ENCODE peak calls at places on chromosome 2, in seven cellular contexts. One of them, this sample, is unnamed.

GRCh38 chr2:1603521-1603920 is 140.8 kb downstream of the PXDN start:
- DNase-seq in Peyer's patch: no peak
- DNase-seq in tibial nerve: no peak
- DNase-seq in HFFc6: no peak
- DNase-seq in astrocyte of the spinal cord: no peak
- DNase-seq in MM.1S: no peak
- DNase-seq in heart left ventricle: no peak
- DNase-seq in this sample: no peak

GRCh38 chr2:130749641-130750040 is 5.7 kb upstream of the AMER3 start:
- DNase-seq in Peyer's patch: no peak
- DNase-seq in tibial nerve: no peak
- DNase-seq in HFFc6: no peak
- DNase-seq in astrocyte of the spinal cord: no peak
- DNase-seq in MM.1S: no peak
- DNase-seq in heart left ventricle: no peak
- DNase-seq in this sample: no peak

GRCh38 chr2:237774811-237775553 is 23.6 kb upstream of the RBM44 start:
- DNase-seq in Peyer's patch: peak
- DNase-seq in tibial nerve: peak
- DNase-seq in HFFc6: peak
- DNase-seq in astrocyte of the spinal cord: peak
- DNase-seq in MM.1S: peak
- DNase-seq in heart left ventricle: no peak
- DNase-seq in this sample: peak

GRCh38 chr2:100029460-100029859 is 112.9 kb downstream of the AFF3 start:
- DNase-seq in Peyer's patch: no peak
- DNase-seq in tibial nerve: no peak
- DNase-seq in HFFc6: no peak
- DNase-seq in astrocyte of the spinal cord: no peak
- DNase-seq in MM.1S: no peak
- DNase-seq in heart left ventricle: no peak
- DNase-seq in this sample: no peak

GRCh38 chr2:105597831-105598293 is 146.8 kb upstream of the NCK2 start:
- DNase-seq in Peyer's patch: no peak
- DNase-seq in tibial nerve: no peak
- DNase-seq in HFFc6: no peak
- DNase-seq in astrocyte of the spinal cord: no peak
- DNase-seq in MM.1S: no peak
- DNase-seq in heart left ventricle: no peak
- DNase-seq in this sample: no peak

GRCh38 chr2:239167766-239168444 is 232.9 kb downstream of the HDAC4 start:
- DNase-seq in Peyer's patch: no peak
- DNase-seq in tibial nerve: no peak
- DNase-seq in HFFc6: no peak
- DNase-seq in astrocyte of the spinal cord: no peak
- DNase-seq in MM.1S: no peak
- DNase-seq in heart left ventricle: no peak
- DNase-seq in this sample: no peak

GRCh38 chr2:191012845-191013616 is 940 bp downstream of the STAT1 start:
- DNase-seq in Peyer's patch: no peak
- DNase-seq in tibial nerve: no peak
- DNase-seq in HFFc6: no peak
- DNase-seq in astrocyte of the spinal cord: peak
- DNase-seq in MM.1S: no peak
- DNase-seq in heart left ventricle: no peak
- DNase-seq in this sample: no peak

GRCh38 chr2:200618590-200619021 is 32.8 kb downstream of the AOX1 start:
- DNase-seq in Peyer's patch: no peak
- DNase-seq in tibial nerve: no peak
- DNase-seq in HFFc6: no peak
- DNase-seq in astrocyte of the spinal cord: peak
- DNase-seq in MM.1S: no peak
- DNase-seq in heart left ventricle: no peak
- DNase-seq in this sample: no peak

GRCh38 chr2:129369437-129369836 is 610.0 kb upstream of the RAB6C start:
- DNase-seq in Peyer's patch: no peak
- DNase-seq in tibial nerve: no peak
- DNase-seq in HFFc6: no peak
- DNase-seq in astrocyte of the spinal cord: no peak
- DNase-seq in MM.1S: no peak
- DNase-seq in heart left ventricle: no peak
- DNase-seq in this sample: peak

GRCh38 chr2:131047275-131047652 is 46.0 kb downstream of the FAM168B start:
- DNase-seq in Peyer's patch: no peak
- DNase-seq in tibial nerve: no peak
- DNase-seq in HFFc6: no peak
- DNase-seq in astrocyte of the spinal cord: no peak
- DNase-seq in MM.1S: no peak
- DNase-seq in heart left ventricle: no peak
- DNase-seq in this sample: no peak

GRCh38 chr2:187117483-187117882 is 268.5 kb upstream of the ZSWIM2 start:
- DNase-seq in Peyer's patch: no peak
- DNase-seq in tibial nerve: no peak
- DNase-seq in HFFc6: no peak
- DNase-seq in astrocyte of the spinal cord: no peak
- DNase-seq in MM.1S: no peak
- DNase-seq in heart left ventricle: no peak
- DNase-seq in this sample: no peak

GRCh38 chr2:148764820-148765219 is 110.2 kb upstream of the KIF5C start:
- DNase-seq in Peyer's patch: no peak
- DNase-seq in tibial nerve: no peak
- DNase-seq in HFFc6: no peak
- DNase-seq in astrocyte of the spinal cord: no peak
- DNase-seq in MM.1S: no peak
- DNase-seq in heart left ventricle: no peak
- DNase-seq in this sample: no peak

DNA sequence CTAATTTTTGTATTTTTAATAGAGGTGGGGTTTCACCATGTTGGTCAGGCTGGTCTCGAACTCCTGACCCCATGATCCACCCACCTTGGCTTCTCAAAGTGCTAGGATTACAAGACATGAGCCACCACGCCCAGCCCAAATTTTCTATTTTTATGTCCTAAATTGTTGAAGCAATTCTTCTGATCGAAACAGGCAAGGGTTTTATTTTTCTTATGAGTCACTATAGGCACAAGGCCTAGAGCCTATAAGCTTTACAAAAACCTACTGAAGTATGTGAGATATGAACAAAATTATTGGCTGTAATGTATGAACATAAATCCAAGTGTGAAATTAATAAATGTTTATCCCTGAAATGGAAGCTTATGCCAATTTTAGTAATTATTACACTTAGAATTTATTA is 464.2 kb upstream of the NRP2 start:
- DNase-seq in Peyer's patch: no peak
- DNase-seq in tibial nerve: no peak
- DNase-seq in HFFc6: peak
- DNase-seq in astrocyte of the spinal cord: peak
- DNase-seq in MM.1S: no peak
- DNase-seq in heart left ventricle: no peak
- DNase-seq in this sample: no peak
- TF ChIP-seq CTCF in Peyer's patch: no peak
- TF ChIP-seq CTCF in tibial nerve: no peak
- TF ChIP-seq CTCF in HFFc6: no peak
- TF ChIP-seq CTCF in astrocyte of the spinal cord: no peak
- TF ChIP-seq CTCF in MM.1S: no peak
- TF ChIP-seq CTCF in heart left ventricle: no peak
- TF ChIP-seq CTCF in this sample: no peak

GRCh38 chr2:185402474-185402873 is 336.1 kb upstream of the FSIP2 start:
- DNase-seq in Peyer's patch: no peak
- DNase-seq in tibial nerve: no peak
- DNase-seq in HFFc6: no peak
- DNase-seq in astrocyte of the spinal cord: no peak
- DNase-seq in MM.1S: no peak
- DNase-seq in heart left ventricle: no peak
- DNase-seq in this sample: no peak

DNA sequence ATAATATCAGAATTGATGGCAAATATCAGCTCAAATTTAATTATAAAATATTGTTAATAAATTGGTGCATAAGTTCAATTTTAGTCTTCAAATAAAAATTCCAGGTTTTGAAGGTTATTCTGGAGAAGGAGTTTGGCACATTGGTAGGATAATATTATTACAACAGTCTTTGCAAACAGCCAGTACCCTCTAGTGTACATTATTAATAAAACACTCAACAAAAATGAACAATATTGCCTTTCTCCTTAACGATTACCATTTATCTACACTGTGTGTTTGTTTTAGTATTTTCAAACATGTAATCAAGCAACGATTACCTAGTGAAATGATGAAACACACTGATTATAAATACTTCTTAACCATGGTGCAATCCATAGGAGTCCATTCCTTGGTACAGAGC is 334.0 kb upstream of the FSIP2 start:
- DNase-seq in Peyer's patch: no peak
- DNase-seq in tibial nerve: no peak
- DNase-seq in HFFc6: no peak
- DNase-seq in astrocyte of the spinal cord: no peak
- DNase-seq in MM.1S: no peak
- DNase-seq in heart left ventricle: no peak
- DNase-seq in this sample: no peak
- TF ChIP-seq CTCF in Peyer's patch: no peak
- TF ChIP-seq CTCF in tibial nerve: no peak
- TF ChIP-seq CTCF in HFFc6: no peak
- TF ChIP-seq CTCF in astrocyte of the spinal cord: no peak
- TF ChIP-seq CTCF in MM.1S: no peak
- TF ChIP-seq CTCF in heart left ventricle: no peak
- TF ChIP-seq CTCF in this sample: no peak

GRCh38 chr2:225411452-225411851 is 11.9 kb downstream of the NYAP2 start:
- DNase-seq in Peyer's patch: no peak
- DNase-seq in tibial nerve: no peak
- DNase-seq in HFFc6: no peak
- DNase-seq in astrocyte of the spinal cord: no peak
- DNase-seq in MM.1S: no peak
- DNase-seq in heart left ventricle: no peak
- DNase-seq in this sample: no peak
- TF ChIP-seq CTCF in Peyer's patch: no peak
- TF ChIP-seq CTCF in tibial nerve: no peak
- TF ChIP-seq CTCF in HFFc6: peak
- TF ChIP-seq CTCF in astrocyte of the spinal cord: no peak
- TF ChIP-seq CTCF in MM.1S: no peak
- TF ChIP-seq CTCF in heart left ventricle: no peak
- TF ChIP-seq CTCF in this sample: no peak

GRCh38 chr2:136765736-136766323 is 485 bp downstream of the THSD7B start:
- DNase-seq in Peyer's patch: no peak
- DNase-seq in tibial nerve: no peak
- DNase-seq in HFFc6: no peak
- DNase-seq in astrocyte of the spinal cord: no peak
- DNase-seq in MM.1S: peak
- DNase-seq in heart left ventricle: no peak
- DNase-seq in this sample: peak

GRCh38 chr2:136765256-136765735 is at the start of gene THSD7B:
- DNase-seq in Peyer's patch: no peak
- DNase-seq in tibial nerve: no peak
- DNase-seq in HFFc6: no peak
- DNase-seq in astrocyte of the spinal cord: no peak
- DNase-seq in MM.1S: peak
- DNase-seq in heart left ventricle: peak
- DNase-seq in this sample: no peak

GRCh38 chr2:136767030-136767429 is 1.7 kb downstream of the THSD7B start:
- DNase-seq in Peyer's patch: no peak
- DNase-seq in tibial nerve: no peak
- DNase-seq in HFFc6: no peak
- DNase-seq in astrocyte of the spinal cord: no peak
- DNase-seq in MM.1S: peak
- DNase-seq in heart left ventricle: no peak
- DNase-seq in this sample: no peak

GRCh38 chr2:136764397-136765255 is 719 bp upstream of the THSD7B start:
- DNase-seq in Peyer's patch: no peak
- DNase-seq in tibial nerve: no peak
- DNase-seq in HFFc6: no peak
- DNase-seq in astrocyte of the spinal cord: no peak
- DNase-seq in MM.1S: peak
- DNase-seq in heart left ventricle: peak
- DNase-seq in this sample: peak

GRCh38 chr2:136770384-136770783 is 5.0 kb downstream of the THSD7B start:
- DNase-seq in Peyer's patch: no peak
- DNase-seq in tibial nerve: no peak
- DNase-seq in HFFc6: no peak
- DNase-seq in astrocyte of the spinal cord: no peak
- DNase-seq in MM.1S: no peak
- DNase-seq in heart left ventricle: no peak
- DNase-seq in this sample: no peak
- TF ChIP-seq CTCF in Peyer's patch: no peak
- TF ChIP-seq CTCF in tibial nerve: no peak
- TF ChIP-seq CTCF in HFFc6: no peak
- TF ChIP-seq CTCF in astrocyte of the spinal cord: no peak
- TF ChIP-seq CTCF in MM.1S: no peak
- TF ChIP-seq CTCF in heart left ventricle: no peak
- TF ChIP-seq CTCF in this sample: no peak

DNA sequence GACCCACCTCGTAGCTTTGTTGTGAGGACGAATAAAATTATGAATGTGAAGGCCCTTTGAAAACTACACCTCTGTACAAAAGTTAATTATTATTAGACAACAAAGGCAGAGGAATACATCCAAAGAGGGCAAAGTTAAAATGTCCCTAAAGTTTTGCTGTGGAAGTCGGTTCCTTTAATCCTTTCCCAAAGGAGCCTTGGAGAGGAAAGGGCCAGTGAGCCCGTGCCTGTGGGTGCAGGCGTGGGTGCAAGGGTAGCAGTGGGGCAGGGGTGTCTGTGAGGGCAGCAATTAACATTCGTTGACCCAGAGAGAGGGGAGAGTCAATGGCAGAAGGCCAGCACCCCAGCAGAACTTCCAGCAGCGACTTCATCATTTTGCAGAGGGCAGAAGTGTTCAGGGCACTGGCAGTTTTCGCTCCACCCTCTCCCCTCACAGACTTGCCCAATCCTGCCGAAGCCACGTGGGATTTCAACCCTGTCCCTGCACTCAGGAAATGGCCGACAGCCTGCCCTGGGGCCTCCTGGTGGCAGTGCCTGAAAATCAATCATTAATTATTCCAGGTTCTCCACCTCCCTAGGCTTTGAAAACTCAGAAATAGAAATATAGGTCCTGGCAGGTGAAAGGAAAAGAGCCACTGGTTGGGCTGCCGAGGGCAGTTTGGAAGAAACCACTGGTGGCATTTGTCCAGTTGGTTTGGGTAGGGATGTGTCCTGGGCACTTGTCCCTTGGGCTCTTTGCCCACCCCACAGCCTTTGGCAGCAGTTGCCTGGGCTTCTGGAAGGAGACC is 4.2 kb upstream of the PAX8 start:
- DNase-seq in Peyer's patch: peak
- DNase-seq in tibial nerve: peak
- DNase-seq in HFFc6: no peak
- DNase-seq in astrocyte of the spinal cord: peak
- DNase-seq in MM.1S: no peak
- DNase-seq in heart left ventricle: no peak
- DNase-seq in this sample: no peak
- TF ChIP-seq CTCF in Peyer's patch: no peak
- TF ChIP-seq CTCF in tibial nerve: no peak
- TF ChIP-seq CTCF in HFFc6: peak
- TF ChIP-seq CTCF in astrocyte of the spinal cord: peak
- TF ChIP-seq CTCF in MM.1S: no peak
- TF ChIP-seq CTCF in heart left ventricle: peak
- TF ChIP-seq CTCF in this sample: no peak

DNA sequence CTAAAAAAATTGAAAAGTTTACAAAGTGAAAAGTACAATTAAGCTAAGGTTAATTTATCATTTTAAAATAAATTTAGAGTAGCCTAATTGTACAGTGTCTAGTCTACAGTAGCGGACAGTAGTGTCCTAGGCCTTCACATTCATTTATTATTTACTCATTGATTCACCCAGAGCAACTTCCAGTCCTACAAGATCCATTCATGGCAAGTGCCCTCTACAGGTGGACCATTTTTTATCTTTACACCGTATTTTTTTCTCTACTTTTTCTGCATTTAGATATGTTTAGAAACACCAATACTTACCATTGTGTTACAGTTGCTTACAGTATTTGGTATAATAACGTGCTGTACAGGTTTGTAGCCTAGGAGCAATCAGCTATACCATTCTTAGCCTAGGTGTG is 84.1 kb downstream of the TSN start:
- DNase-seq in Peyer's patch: no peak
- DNase-seq in tibial nerve: no peak
- DNase-seq in HFFc6: no peak
- DNase-seq in astrocyte of the spinal cord: no peak
- DNase-seq in MM.1S: no peak
- DNase-seq in heart left ventricle: no peak
- DNase-seq in this sample: no peak
- TF ChIP-seq CTCF in Peyer's patch: no peak
- TF ChIP-seq CTCF in tibial nerve: no peak
- TF ChIP-seq CTCF in HFFc6: peak
- TF ChIP-seq CTCF in astrocyte of the spinal cord: no peak
- TF ChIP-seq CTCF in MM.1S: no peak
- TF ChIP-seq CTCF in heart left ventricle: no peak
- TF ChIP-seq CTCF in this sample: no peak